ENCODE peak calls at places on chromosomes 6 and 20, in ten cellular contexts. C is PC-3, V is IMR-90, E is mesenchymal stem cell, U is mammary epithelial cell, S is OCI-LY7, Y is DND-41, N is neural progenitor cell, X is H9, B is endothelial cell of umbilical vein. I is an unnamed sample.

GRCh38 chr6:83216806-83217205 is 23.6 kb downstream of the RWDD2A start:
- DNase-seq in C (no peak), V (peak), E (no peak), U (no peak), S (no peak), Y (no peak), N (no peak), X (no peak), B (no peak), I (peak)

GRCh38 chr6:113344969-113345368 is 512.2 kb upstream of the MARCKS start:
- DNase-seq in C (no peak), V (peak), E (no peak), U (peak), S (no peak), Y (no peak), N (no peak), X (no peak), B (no peak), I (peak)

GRCh38 chr6:10401004-10401536 is 13.8 kb downstream of the TFAP2A start:
- DNase-seq in C (no peak), V (no peak), E (no peak), U (no peak), S (no peak), Y (no peak), N (no peak), X (no peak), B (no peak), I (no peak)

GRCh38 chr6:8642854-8643253 is 207.5 kb upstream of the SLC35B3 start:
- DNase-seq in C (no peak), V (no peak), E (no peak), U (no peak), S (no peak), Y (no peak), N (no peak), X (no peak), B (no peak), I (no peak)

GRCh38 chr20:60535211-60535610 is 577.0 kb downstream of the CDH26 start:
- DNase-seq in C (no peak), V (no peak), E (no peak), U (no peak), S (no peak), Y (no peak), N (no peak), X (no peak), B (no peak), I (no peak)

GRCh38 chr6:56840467-56841371 is 114.2 kb upstream of the BEND6 start:
- DNase-seq in C (peak), V (peak), E (peak), U (peak), S (no peak), Y (no peak), N (no peak), X (no peak), B (peak), I (peak)

GRCh38 chr6:69801225-69801624 is 4.4 kb upstream of the LMBRD1 start:
- DNase-seq in C (no peak), V (no peak), E (no peak), U (no peak), S (no peak), Y (no peak), N (no peak), X (no peak), B (no peak), I (no peak)

GRCh38 chr20:23042270-23042669 is 7.2 kb downstream of the SSTR4 start:
- DNase-seq in C (no peak), V (no peak), E (no peak), U (no peak), S (no peak), Y (no peak), N (peak), X (no peak), B (no peak), I (no peak)

GRCh38 chr6:53410508-53411258 is 61.9 kb upstream of the ELOVL5 start:
- DNase-seq in C (peak), V (peak), E (peak), U (peak), S (peak), Y (peak), N (no peak), X (peak), B (peak), I (no peak)

GRCh38 chr6:13760948-13761347 is 49.3 kb upstream of the RANBP9 start:
- DNase-seq in C (no peak), V (peak), E (no peak), U (peak), S (no peak), Y (no peak), N (no peak), X (no peak), B (no peak), I (peak)

DNA sequence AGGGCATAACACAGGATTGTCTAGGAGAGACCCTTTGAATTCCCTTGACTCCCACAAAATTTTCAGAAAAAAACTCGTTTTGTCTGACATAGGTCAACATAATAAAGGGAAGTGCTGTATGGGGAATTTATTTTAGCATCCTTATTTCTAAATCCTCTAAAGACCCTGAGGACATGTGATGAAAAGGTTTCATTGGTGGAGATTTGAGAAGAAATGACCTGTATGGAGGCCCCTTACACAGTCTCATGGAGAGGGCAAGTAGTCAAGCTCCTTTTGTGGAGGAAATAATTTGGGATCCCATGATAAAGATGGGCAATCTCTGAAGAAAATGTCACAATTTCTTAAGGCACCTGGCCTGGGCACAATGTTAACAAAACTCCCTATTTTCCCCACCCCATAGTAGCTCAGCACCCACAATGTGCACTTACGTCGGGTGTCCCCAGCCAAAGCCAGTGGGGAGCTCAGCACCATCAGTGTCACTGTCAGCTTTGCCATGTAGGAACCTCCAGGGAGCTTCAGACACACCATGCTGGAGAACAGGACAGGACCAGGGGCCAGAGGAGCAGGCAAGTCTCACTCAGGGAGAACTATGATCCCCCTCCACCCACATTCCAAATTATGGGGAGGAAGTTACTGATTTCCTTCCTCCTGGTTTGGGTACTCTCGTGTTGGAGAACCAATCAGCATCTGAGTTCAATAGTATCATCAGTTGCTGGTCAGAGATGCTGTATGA is at the start of gene HLA-DRB5:
- DNase-seq in C (no peak), V (no peak), E (no peak), U (no peak), S (peak), Y (no peak), N (no peak), X (no peak), B (no peak), I (no peak)
- H2AFZ ChIP-seq in C (no peak), V (no peak), E (no peak), U (no peak), S (peak), Y (no peak), N (no peak), X (no peak), B (no peak), I (no peak)

GRCh38 chr6:150633466-150633795 is 33.7 kb downstream of the PLEKHG1 start:
- DNase-seq in C (no peak), V (no peak), E (no peak), U (no peak), S (no peak), Y (no peak), N (no peak), X (no peak), B (no peak), I (no peak)
- H2AFZ ChIP-seq in C (no peak), V (no peak), E (no peak), U (no peak), S (peak), Y (no peak), N (no peak), X (no peak), B (no peak), I (no peak)

GRCh38 chr6:148242180-148242579 is 100.5 kb upstream of the SASH1 start:
- DNase-seq in C (no peak), V (no peak), E (no peak), U (no peak), S (no peak), Y (no peak), N (no peak), X (no peak), B (no peak), I (no peak)
- H2AFZ ChIP-seq in C (no peak), V (no peak), E (no peak), U (no peak), S (no peak), Y (no peak), N (no peak), X (no peak), B (no peak), I (no peak)

GRCh38 chr20:8535403-8536003 is 403.4 kb downstream of the PLCB1 start:
- DNase-seq in C (peak), V (no peak), E (peak), U (no peak), S (peak), Y (peak), N (peak), X (no peak), B (peak), I (no peak)

GRCh38 chr20:8536219-8536618 is 404.2 kb downstream of the PLCB1 start:
- DNase-seq in C (no peak), V (no peak), E (no peak), U (no peak), S (peak), Y (no peak), N (no peak), X (no peak), B (no peak), I (no peak)

GRCh38 chr20:8545212-8545611 is 413.1 kb downstream of the PLCB1 start:
- DNase-seq in C (peak), V (peak), E (no peak), U (no peak), S (no peak), Y (no peak), N (no peak), X (no peak), B (no peak), I (peak)

GRCh38 chr20:8542115-8542486 is 410.0 kb downstream of the PLCB1 start:
- DNase-seq in C (no peak), V (no peak), E (no peak), U (no peak), S (no peak), Y (no peak), N (no peak), X (no peak), B (peak), I (no peak)

DNA sequence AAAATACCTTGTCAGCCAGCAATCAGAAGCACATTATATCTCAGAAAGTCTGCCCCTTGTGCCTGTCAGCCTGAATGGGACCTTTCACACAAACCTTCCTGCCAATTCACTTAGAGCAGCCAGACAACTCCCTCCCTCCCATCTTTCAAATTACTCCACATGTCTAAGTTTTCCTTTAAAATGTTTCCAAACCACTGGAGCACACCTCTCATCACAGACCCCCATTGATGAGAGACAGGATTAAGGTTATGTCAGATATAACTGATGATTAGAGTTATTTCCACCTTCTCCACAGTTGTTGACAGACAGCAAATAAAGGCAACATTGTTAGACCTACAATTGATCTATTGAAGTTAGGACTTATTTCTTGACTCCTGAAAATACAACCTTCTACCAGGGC is 408.4 kb downstream of the PLCB1 start:
- DNase-seq in C (no peak), V (no peak), E (no peak), U (no peak), S (no peak), Y (no peak), N (no peak), X (no peak), B (no peak), I (no peak)
- H2AFZ ChIP-seq in C (no peak), V (no peak), E (no peak), U (no peak), S (peak), Y (no peak), N (no peak), X (no peak), B (no peak), I (no peak)

GRCh38 chr6:167685654-167686053 is 141.1 kb upstream of the AFDN start:
- DNase-seq in C (no peak), V (no peak), E (no peak), U (no peak), S (no peak), Y (no peak), N (no peak), X (no peak), B (no peak), I (no peak)
- H2AFZ ChIP-seq in C (no peak), V (no peak), E (no peak), U (no peak), S (no peak), Y (no peak), N (no peak), X (no peak), B (no peak), I (no peak)

GRCh38 chr6:140269766-140270165 is 895.3 kb upstream of the CITED2 start:
- DNase-seq in C (no peak), V (no peak), E (no peak), U (peak), S (no peak), Y (no peak), N (no peak), X (no peak), B (peak), I (peak)
- H2AFZ ChIP-seq in C (no peak), V (no peak), E (peak), U (peak), S (no peak), Y (no peak), N (no peak), X (no peak), B (peak), I (peak)

DNA sequence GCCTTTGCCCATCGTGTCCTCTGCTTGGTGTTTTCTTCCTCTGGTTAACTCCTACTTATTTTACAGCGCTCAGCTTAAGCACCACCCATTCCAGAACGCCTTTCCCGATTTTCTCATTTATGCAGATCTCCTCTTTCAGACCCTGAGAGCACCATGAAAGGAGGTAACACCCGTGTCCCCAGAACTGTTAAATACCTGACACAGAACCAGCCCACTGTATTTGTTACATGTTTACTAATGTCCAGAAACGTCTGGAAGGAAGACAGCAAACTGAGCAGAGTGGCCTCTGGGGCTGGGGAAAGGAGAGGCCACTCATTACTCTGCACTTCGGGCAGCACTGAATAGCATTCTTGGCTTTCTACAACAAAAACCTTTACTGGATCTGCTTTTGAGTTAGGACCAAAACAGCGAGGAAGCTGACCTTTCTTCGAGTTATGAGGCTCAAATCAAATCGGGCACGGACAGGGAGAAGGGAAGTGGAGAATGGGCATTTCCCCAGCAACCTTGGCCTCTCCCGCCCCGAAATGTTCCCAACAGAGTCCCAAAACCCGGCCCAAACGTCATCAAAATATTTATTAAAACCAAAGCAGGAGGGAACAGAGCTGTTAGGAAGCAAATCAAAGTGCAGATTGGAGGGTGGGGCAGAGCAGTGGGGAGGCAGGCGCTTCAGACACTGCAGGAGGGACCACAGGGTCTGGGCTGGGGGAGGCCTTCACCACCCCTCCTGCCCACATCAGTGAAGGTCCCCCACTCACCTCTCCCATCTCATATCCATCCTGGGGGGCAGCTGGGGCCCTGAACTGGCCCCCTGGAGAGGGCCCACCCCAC is 1.1 kb upstream of the NECAB3 start:
- DNase-seq in C (no peak), V (no peak), E (no peak), U (no peak), S (no peak), Y (no peak), N (no peak), X (no peak), B (no peak), I (no peak)
- H2AFZ ChIP-seq in C (peak), V (peak), E (no peak), U (peak), S (no peak), Y (no peak), N (no peak), X (no peak), B (peak), I (peak)

DNA sequence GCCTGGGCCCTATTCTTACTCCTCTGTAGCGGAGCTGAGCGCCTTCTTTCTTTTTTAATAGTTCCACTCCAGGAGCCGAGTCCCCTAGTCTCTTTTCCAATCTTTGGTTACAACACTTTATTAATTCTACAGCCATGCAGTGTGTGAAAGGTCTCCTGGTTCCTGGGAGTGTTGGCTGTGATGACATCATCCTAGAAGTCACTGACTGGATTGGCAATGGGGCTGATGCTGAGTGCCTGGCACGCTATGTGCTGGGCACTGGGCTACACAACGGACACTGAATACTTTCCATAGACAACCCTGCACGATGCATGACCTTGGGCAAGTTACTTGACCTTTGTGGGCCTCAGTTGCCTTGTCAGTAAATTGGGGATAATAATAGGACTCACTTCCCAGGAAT is 50.7 kb upstream of the CCDC167 start:
- DNase-seq in C (peak), V (peak), E (peak), U (no peak), S (no peak), Y (no peak), N (no peak), X (no peak), B (no peak), I (peak)
- H2AFZ ChIP-seq in C (no peak), V (no peak), E (no peak), U (no peak), S (no peak), Y (no peak), N (no peak), X (no peak), B (no peak), I (no peak)

I was measured in astrocyte.